ENCODE peak calls at places on chromosome 16, in four cellular contexts. O is spleen; H is stimulated activated CD4-positive, alpha-beta T cell treated with anti-CD3 and anti-CD28 coated beads, Interleukin-4, amount 100 ng/mL, for 24 hours; Q is psoas muscle. P is an unnamed sample.
A peak's percentile ranks its signal among the peaks of the same experiment; 100 is the strongest.

GRCh38 chr16:17617021-17617420 is 146.3 kb upstream of the XYLT1 start:
- DNase-seq in O (no peak), H (no peak), Q (no peak), P (no peak)

GRCh38 chr16:47627056-47627455 is 165.9 kb downstream of the PHKB start:
- DNase-seq in O (no peak), H (no peak), Q (no peak), P (no peak)

GRCh38 chr16:75402174-75402820 is 31.0 kb downstream of the CFDP1 start:
- DNase-seq in O (no peak), H (no peak), Q (no peak), P (no peak)

GRCh38 chr16:52569701-52570100 is 22.8 kb upstream of the TOX3 start:
- DNase-seq in O (no peak), H (no peak), Q (no peak), P (no peak)

GRCh38 chr16:70691223-70692129 is 5.6 kb upstream of the MTSS2 start:
- DNase-seq in O (no peak), H (no peak), Q (peak; percentile 88), P (no peak)

GRCh38 chr16:22322021-22322471 is 24.8 kb downstream of the POLR3E start:
- DNase-seq in O (no peak), H (no peak), Q (no peak), P (no peak)

GRCh38 chr16:71499775-71500364 is 10.7 kb upstream of the ZNF19 start:
- DNase-seq in O (no peak), H (peak; percentile 53), Q (no peak), P (peak; percentile 61)

GRCh38 chr16:46801428-46802049 is 29.4 kb downstream of the C16orf87 start:
- DNase-seq in O (no peak), H (no peak), Q (no peak), P (no peak)

GRCh38 chr16:4515611-4516233 is 22.9 kb downstream of the CDIP1 start:
- DNase-seq in O (peak; percentile 59), H (no peak), Q (no peak), P (no peak)

GRCh38 chr16:56691885-56692284 is 9.6 kb downstream of the MT1X start:
- DNase-seq in O (no peak), H (no peak), Q (no peak), P (no peak)

GRCh38 chr16:73275024-73275423 is 227.1 kb upstream of the ZFHX3 start:
- DNase-seq in O (no peak), H (no peak), Q (no peak), P (no peak)

GRCh38 chr16:6684076-6684673 is 648.5 kb upstream of the RBFOX1 start:
- DNase-seq in O (no peak), H (no peak), Q (no peak), P (no peak)

GRCh38 chr16:28549301-28549899 is 4.3 kb upstream of the SGF29 start:
- DNase-seq in O (no peak), H (no peak), Q (no peak), P (no peak)

GRCh38 chr16:78474762-78475161 is 375.3 kb downstream of the WWOX start:
- DNase-seq in O (no peak), H (no peak), Q (no peak), P (no peak)

GRCh38 chr16:50395763-50396710 is 27.2 kb upstream of the BRD7 start:
- DNase-seq in O (no peak), H (no peak), Q (no peak), P (peak; percentile 28)

GRCh38 chr16:29009050-29009837 is 24.4 kb downstream of the LAT start:
- DNase-seq in O (no peak), H (no peak), Q (no peak), P (peak; percentile 63)

GRCh38 chr16:89555265-89555664 is 5.2 kb upstream of the RPL13 start:
- DNase-seq in O (no peak), H (no peak), Q (no peak), P (no peak)

GRCh38 chr16:30065943-30066881 is 652 bp downstream of the ALDOA start:
- DNase-seq in O (no peak), H (peak; percentile 43), Q (no peak), P (no peak)

GRCh38 chr16:75789237-75789636 is 62.9 kb upstream of the CPHXL start:
- DNase-seq in O (no peak), H (peak; percentile 20), Q (no peak), P (no peak)

GRCh38 chr16:22077700-22078313 is 14.5 kb upstream of the VWA3A start:
- DNase-seq in O (peak; percentile 81), H (peak; percentile 77), Q (peak; percentile 70), P (peak; percentile 79)

GRCh38 chr16:35210681-35211433 is 1751.4 kb downstream of the TP53TG3F start:
- DNase-seq in O (no peak), H (no peak), Q (no peak), P (no peak)

P was measured in activated CD8-positive, alpha-beta memory T cell treated with anti-CD3 and anti-CD28 coated beads, Interleukin-2, amount 10 ng/mL, durations not matched to agents 7 days and 5 days.